ENCODE peak calls at places on chromosomes 13 and 19, in five cellular contexts. P is brain microvascular endothelial cell, H is thoracic aorta, E is astrocyte of the spinal cord, T is endodermal cell. B is an unnamed sample.
A peak's percentile ranks its signal among the peaks of the same experiment; 100 is the strongest.

GRCh38 chr13:21846605-21847004 is 175.7 kb downstream of the FGF9 start:
- DNase-seq in P (no peak), H (no peak), E (no peak), T (no peak), B (no peak)

GRCh38 chr13:33353210-33353609 is 67.7 kb upstream of the STARD13 start:
- DNase-seq in P (no peak), T (no peak), E (no peak), H (no peak), B (no peak)

GRCh38 chr19:18202759-18203407 is 959 bp downstream of the RAB3A start:
- DNase-seq in T (peak; percentile 73), P (no peak), E (no peak), H (no peak), B (no peak)

GRCh38 chr19:58317481-58318072 is 9.2 kb upstream of the ZSCAN22 start:
- DNase-seq in H (no peak), T (peak; percentile 68), E (peak; percentile 39), P (peak; percentile 11), B (peak; percentile 30)

GRCh38 chr13:59750860-59751259 is 412.9 kb downstream of the DIAPH3 start:
- DNase-seq in H (no peak), P (peak; percentile 80), E (peak; percentile 82), T (peak; percentile 86), B (peak; percentile 49)

GRCh38 chr19:37906868-37907734 is at the start of gene SIPA1L3:
- DNase-seq in E (peak; percentile 98), T (peak; percentile 99), P (peak; percentile 95), H (peak; percentile 70), B (peak; percentile 85)

GRCh38 chr19:18322318-18322758 is 538 bp downstream of the LSM4 start:
- DNase-seq in E (peak; percentile 59), P (peak; percentile 64), T (peak; percentile 82), H (no peak), B (no peak)

GRCh38 chr13:107835339-107836018 is 379.9 kb downstream of the LIG4 start:
- DNase-seq in T (no peak), P (peak; percentile 73), H (no peak), E (peak; percentile 85), B (no peak)

GRCh38 chr19:38718747-38719543 is 25.3 kb downstream of the CAPN12 start:
- DNase-seq in P (peak; percentile 28), H (no peak), E (peak; percentile 59), T (peak; percentile 86), B (no peak)

GRCh38 chr19:6876790-6877189 is 10.6 kb upstream of the ADGRE1 start:
- DNase-seq in H (no peak), T (no peak), P (no peak), E (no peak), B (no peak)

GRCh38 chr19:57269515-57270250 is 10.6 kb upstream of the ZNF460 start:
- DNase-seq in T (no peak), E (peak; percentile 83), H (no peak), P (peak; percentile 59), B (peak; percentile 43)

GRCh38 chr19:57755031-57755430 is 8.4 kb downstream of the ZNF776 start:
- DNase-seq in T (no peak), E (no peak), P (no peak), H (no peak), B (no peak)

GRCh38 chr13:44504146-44504545 is 72.0 kb downstream of the TSC22D1 start:
- DNase-seq in T (no peak), P (no peak), H (no peak), E (no peak), B (no peak)

GRCh38 chr19:17902701-17903100 is 30.1 kb upstream of the CCDC124 start:
- DNase-seq in T (no peak), H (no peak), P (peak; percentile 18), E (peak; percentile 39), B (peak; percentile 77)

GRCh38 chr13:50529154-50529882 is 314.2 kb downstream of the DLEU7 start:
- DNase-seq in E (peak; percentile 94), T (peak; percentile 55), P (peak; percentile 85), H (peak; percentile 37), B (no peak)

GRCh38 chr19:35785087-35785627 is 9.8 kb downstream of the ARHGAP33 start:
- DNase-seq in T (no peak), H (no peak), E (no peak), P (no peak), B (no peak)

GRCh38 chr13:33017410-33017929 is 1.2 kb downstream of the KL start:
- DNase-seq in P (no peak), T (peak; percentile 76), E (peak; percentile 30), H (no peak), B (no peak)

GRCh38 chr19:18594824-18595373 is 6.3 kb downstream of the REX1BD start:
- DNase-seq in E (no peak), H (no peak), T (peak; percentile 65), P (no peak), B (no peak)

GRCh38 chr19:38657633-38658222 is 10.3 kb downstream of the ACTN4 start:
- DNase-seq in T (no peak), E (peak; percentile 82), P (peak; percentile 76), H (no peak), B (no peak)

GRCh38 chr19:18282021-18282787 is 782 bp upstream of the JUND start:
- DNase-seq in H (peak; percentile 77), E (no peak), P (no peak), T (no peak), B (no peak)

GRCh38 chr13:72973234-72973633 is 85.6 kb upstream of the KLF5 start:
- DNase-seq in P (no peak), H (no peak), E (no peak), T (no peak), B (no peak)

GRCh38 chr19:32058131-32058530 is 287.3 kb upstream of the ZNF507 start:
- DNase-seq in H (no peak), E (no peak), T (no peak), P (no peak), B (no peak)

GRCh38 chr19:32047788-32048187 is 297.6 kb upstream of the ZNF507 start:
- DNase-seq in H (no peak), E (no peak), T (no peak), P (no peak), B (no peak)

GRCh38 chr19:32053366-32053765 is 292.0 kb upstream of the ZNF507 start:
- DNase-seq in H (no peak), P (no peak), T (no peak), E (no peak), B (no peak)
- TF ChIP-seq CTCF in H (no peak), P (no peak), T (no peak), E (no peak), B (no peak)

GRCh38 chr19:49450405-49450804 is 1.2 kb downstream of the PIH1D1 start:
- DNase-seq in T (no peak), E (no peak), H (no peak), P (no peak), B (no peak)

GRCh38 chr19:49453757-49454248 is 778 bp downstream of the ALDH16A1 start:
- DNase-seq in E (no peak), H (no peak), P (no peak), T (no peak), B (no peak)

GRCh38 chr19:49448432-49448786 is 3.2 kb downstream of the PIH1D1 start:
- DNase-seq in T (no peak), P (no peak), H (no peak), E (no peak), B (no peak)

GRCh38 chr19:49453013-49453756 is at the start of gene ALDH16A1:
- DNase-seq in P (peak; percentile 97), T (peak; percentile 99), H (peak; percentile 97), E (peak; percentile 98), B (peak; percentile 93)

DNA sequence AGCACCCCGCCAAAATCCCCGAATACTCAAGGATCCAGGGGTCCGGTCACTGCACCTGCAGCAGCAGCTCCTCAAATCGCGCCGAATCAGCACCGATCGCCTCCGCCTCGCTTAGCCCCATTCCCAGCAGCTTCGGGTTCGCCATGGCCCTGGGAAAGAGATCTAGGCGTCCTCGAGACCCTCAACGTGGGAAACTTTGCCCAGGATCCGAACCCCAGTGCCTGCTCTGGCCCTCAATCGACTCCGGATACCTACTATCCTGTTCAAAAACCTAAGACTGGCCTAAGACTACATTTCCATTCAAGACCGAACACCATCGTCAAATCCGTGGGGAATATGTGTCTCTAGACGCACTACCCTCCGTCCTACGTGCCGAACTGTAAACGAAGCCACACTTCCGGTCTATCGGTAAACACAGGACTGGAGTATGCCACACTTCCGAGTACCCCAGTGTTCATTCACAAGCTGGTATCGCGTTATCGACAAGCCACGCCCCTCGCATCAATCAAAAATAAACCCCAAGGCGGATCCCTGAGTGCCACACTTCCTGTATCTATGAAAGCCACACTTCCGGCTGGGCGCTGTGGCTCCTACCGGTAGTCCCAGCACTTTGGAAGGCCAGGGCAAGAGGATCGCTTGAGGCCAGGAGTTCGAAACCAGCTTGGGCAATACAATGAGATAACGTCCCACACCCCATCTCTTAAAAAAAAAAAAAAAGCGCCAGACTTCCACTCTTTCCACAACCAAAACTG is at the start of gene PIH1D1:
- DNase-seq in T (peak; percentile 99), E (peak; percentile 99), H (peak; percentile 99), P (peak; percentile 100), B (peak; percentile 100)
- TF ChIP-seq CTCF in T (peak; percentile 52), E (peak; percentile 12), H (no peak), P (peak; percentile 47), B (no peak)

GRCh38 chr13:42875448-42876269 is 94.3 kb downstream of the FAM216B start:
- DNase-seq in T (peak; percentile 85), H (no peak), E (peak; percentile 60), P (peak; percentile 79), B (no peak)
- TF ChIP-seq CTCF in T (peak; percentile 69), H (no peak), E (peak; percentile 46), P (peak; percentile 68), B (no peak)

DNA sequence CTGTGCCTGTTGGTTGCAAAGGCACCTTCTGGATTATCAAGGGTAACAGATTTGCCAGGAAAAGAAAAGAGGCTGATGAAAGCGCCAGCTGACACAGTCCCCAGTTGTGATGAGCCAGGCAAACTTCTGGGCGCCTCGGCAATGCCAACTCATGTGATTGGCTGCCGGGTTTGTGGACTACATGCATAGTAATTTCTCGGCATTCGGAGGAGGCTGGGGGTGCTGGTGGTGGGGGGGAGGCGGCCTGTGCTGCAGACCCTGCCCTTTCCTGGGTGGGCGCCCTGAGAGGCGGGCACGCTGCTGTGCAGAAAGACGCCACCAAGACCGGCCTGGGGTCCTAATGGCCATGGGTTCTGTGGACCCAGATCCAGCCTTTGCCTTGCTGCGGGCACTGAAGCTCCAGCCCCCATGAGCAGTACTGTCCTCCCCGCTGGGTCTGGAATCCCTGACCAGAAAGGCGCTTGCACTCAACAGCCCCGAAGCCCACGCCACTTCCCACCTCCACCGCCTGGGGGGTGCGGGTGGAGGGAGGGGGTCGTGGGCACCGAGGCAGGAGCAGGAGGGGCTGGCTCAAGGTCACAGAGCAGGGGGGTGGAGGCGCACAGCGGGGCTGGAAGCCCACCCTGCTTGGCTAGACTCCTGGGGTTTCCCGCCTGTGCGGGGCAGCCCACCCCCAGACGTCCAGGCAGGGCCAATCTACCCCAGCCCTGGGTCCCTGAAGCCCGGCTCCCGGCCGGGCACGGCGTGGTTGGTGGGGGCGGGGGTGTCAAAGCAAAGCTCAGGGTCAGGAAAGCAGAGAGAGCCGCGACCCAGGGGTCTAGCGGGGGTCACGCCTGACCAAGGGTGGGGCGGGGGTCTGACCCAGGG is 1.0 kb downstream of the DIRAS1 start:
- DNase-seq in P (peak; percentile 5), E (no peak), T (peak; percentile 87), H (no peak), B (no peak)
- TF ChIP-seq CTCF in P (peak; percentile 22), E (peak; percentile 15), T (peak; percentile 60), H (no peak), B (no peak)

DNA sequence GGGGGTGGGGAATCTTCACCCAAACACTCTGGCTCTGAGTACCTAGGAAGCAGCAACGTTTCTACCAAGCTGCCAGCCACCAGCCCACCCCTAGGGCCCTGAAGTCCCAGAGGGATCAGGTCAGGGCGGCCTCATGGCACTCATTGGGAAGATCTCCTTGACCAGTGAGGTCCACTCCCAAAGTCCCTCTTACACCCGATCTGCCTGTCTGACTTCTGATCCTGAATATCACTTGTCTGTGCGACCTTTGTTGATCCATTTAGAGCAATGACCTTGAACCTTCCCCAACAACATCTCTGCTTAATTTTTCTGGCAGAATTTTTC is 2.1 kb upstream of the GNA15 start:
- DNase-seq in E (no peak), H (no peak), P (no peak), T (peak; percentile 39), B (no peak)
- TF ChIP-seq CTCF in E (no peak), H (no peak), P (no peak), T (no peak), B (no peak)

B was measured in HFF-Myc.